ENCODE peak calls at places on chromosomes 11 and 22, in six cellular contexts. One of them, this sample, is unnamed.
A peak's percentile ranks its signal among the peaks of the same experiment; 100 is the strongest.

GRCh38 chr22:44473166-44473565 is 24.9 kb downstream of the RTL6 start:
- DNase-seq in CD8-positive, alpha-beta T cell: no peak
- DNase-seq in left lung: no peak
- DNase-seq in activated T-cell treated with anti-CD3 and anti-CD28 coated beads, Interleukin-2, amount 50 U/mL, for 72 hours: no peak
- DNase-seq in NCI-H1105: no peak
- DNase-seq in stimulated activated CD4-positive, alpha-beta T cell treated with anti-CD3 and anti-CD28 coated beads, Interleukin-4, amount 100 ng/mL, for 48 hours: no peak
- DNase-seq in this sample: no peak

GRCh38 chr11:64864473-64865285 is 13.7 kb downstream of the EHD1 start:
- DNase-seq in CD8-positive, alpha-beta T cell: no peak
- DNase-seq in left lung: peak; percentile 85
- DNase-seq in activated T-cell treated with anti-CD3 and anti-CD28 coated beads, Interleukin-2, amount 50 U/mL, for 72 hours: peak; percentile 84
- DNase-seq in NCI-H1105: no peak
- DNase-seq in stimulated activated CD4-positive, alpha-beta T cell treated with anti-CD3 and anti-CD28 coated beads, Interleukin-4, amount 100 ng/mL, for 48 hours: no peak
- DNase-seq in this sample: peak; percentile 78

GRCh38 chr22:26579331-26579886 is 10.5 kb downstream of the TPST2 start:
- DNase-seq in CD8-positive, alpha-beta T cell: peak; percentile 50
- DNase-seq in left lung: peak; percentile 87
- DNase-seq in activated T-cell treated with anti-CD3 and anti-CD28 coated beads, Interleukin-2, amount 50 U/mL, for 72 hours: peak; percentile 68
- DNase-seq in NCI-H1105: no peak
- DNase-seq in stimulated activated CD4-positive, alpha-beta T cell treated with anti-CD3 and anti-CD28 coated beads, Interleukin-4, amount 100 ng/mL, for 48 hours: peak; percentile 39
- DNase-seq in this sample: peak; percentile 74

GRCh38 chr11:118911113-118911879 is 14.4 kb downstream of the BCL9L start:
- DNase-seq in CD8-positive, alpha-beta T cell: no peak
- DNase-seq in left lung: peak; percentile 79
- DNase-seq in activated T-cell treated with anti-CD3 and anti-CD28 coated beads, Interleukin-2, amount 50 U/mL, for 72 hours: no peak
- DNase-seq in NCI-H1105: no peak
- DNase-seq in stimulated activated CD4-positive, alpha-beta T cell treated with anti-CD3 and anti-CD28 coated beads, Interleukin-4, amount 100 ng/mL, for 48 hours: no peak
- DNase-seq in this sample: no peak

GRCh38 chr11:103800406-103801114 is 235.9 kb upstream of the DDI1 start:
- DNase-seq in CD8-positive, alpha-beta T cell: no peak
- DNase-seq in left lung: no peak
- DNase-seq in activated T-cell treated with anti-CD3 and anti-CD28 coated beads, Interleukin-2, amount 50 U/mL, for 72 hours: no peak
- DNase-seq in NCI-H1105: no peak
- DNase-seq in stimulated activated CD4-positive, alpha-beta T cell treated with anti-CD3 and anti-CD28 coated beads, Interleukin-4, amount 100 ng/mL, for 48 hours: no peak
- DNase-seq in this sample: no peak

GRCh38 chr11:83033972-83034672 is 37.6 kb downstream of the RAB30 start:
- DNase-seq in CD8-positive, alpha-beta T cell: no peak
- DNase-seq in left lung: no peak
- DNase-seq in activated T-cell treated with anti-CD3 and anti-CD28 coated beads, Interleukin-2, amount 50 U/mL, for 72 hours: no peak
- DNase-seq in NCI-H1105: peak; percentile 44
- DNase-seq in stimulated activated CD4-positive, alpha-beta T cell treated with anti-CD3 and anti-CD28 coated beads, Interleukin-4, amount 100 ng/mL, for 48 hours: no peak
- DNase-seq in this sample: no peak

GRCh38 chr11:72641522-72641899 is 32.7 kb downstream of the PDE2A start:
- DNase-seq in CD8-positive, alpha-beta T cell: no peak
- DNase-seq in left lung: no peak
- DNase-seq in activated T-cell treated with anti-CD3 and anti-CD28 coated beads, Interleukin-2, amount 50 U/mL, for 72 hours: no peak
- DNase-seq in NCI-H1105: no peak
- DNase-seq in stimulated activated CD4-positive, alpha-beta T cell treated with anti-CD3 and anti-CD28 coated beads, Interleukin-4, amount 100 ng/mL, for 48 hours: no peak
- DNase-seq in this sample: no peak

GRCh38 chr22:41998361-41999261 is at the start of gene WBP2NL:
- DNase-seq in CD8-positive, alpha-beta T cell: peak; percentile 84
- DNase-seq in left lung: peak; percentile 95
- DNase-seq in activated T-cell treated with anti-CD3 and anti-CD28 coated beads, Interleukin-2, amount 50 U/mL, for 72 hours: peak; percentile 90
- DNase-seq in NCI-H1105: peak; percentile 2
- DNase-seq in stimulated activated CD4-positive, alpha-beta T cell treated with anti-CD3 and anti-CD28 coated beads, Interleukin-4, amount 100 ng/mL, for 48 hours: peak; percentile 81
- DNase-seq in this sample: peak; percentile 97

GRCh38 chr11:64340671-64341335 is 799 bp downstream of the CCDC88B start:
- DNase-seq in CD8-positive, alpha-beta T cell: peak; percentile 71
- DNase-seq in left lung: peak; percentile 94
- DNase-seq in activated T-cell treated with anti-CD3 and anti-CD28 coated beads, Interleukin-2, amount 50 U/mL, for 72 hours: peak; percentile 87
- DNase-seq in NCI-H1105: no peak
- DNase-seq in stimulated activated CD4-positive, alpha-beta T cell treated with anti-CD3 and anti-CD28 coated beads, Interleukin-4, amount 100 ng/mL, for 48 hours: peak; percentile 88
- DNase-seq in this sample: peak; percentile 90

GRCh38 chr11:47392546-47393162 is 14.3 kb upstream of the SPI1 start:
- DNase-seq in CD8-positive, alpha-beta T cell: no peak
- DNase-seq in left lung: no peak
- DNase-seq in activated T-cell treated with anti-CD3 and anti-CD28 coated beads, Interleukin-2, amount 50 U/mL, for 72 hours: no peak
- DNase-seq in NCI-H1105: no peak
- DNase-seq in stimulated activated CD4-positive, alpha-beta T cell treated with anti-CD3 and anti-CD28 coated beads, Interleukin-4, amount 100 ng/mL, for 48 hours: no peak
- DNase-seq in this sample: no peak

GRCh38 chr11:110076388-110076965 is 16.7 kb upstream of the ZC3H12C start:
- DNase-seq in CD8-positive, alpha-beta T cell: no peak
- DNase-seq in left lung: no peak
- DNase-seq in activated T-cell treated with anti-CD3 and anti-CD28 coated beads, Interleukin-2, amount 50 U/mL, for 72 hours: no peak
- DNase-seq in NCI-H1105: no peak
- DNase-seq in stimulated activated CD4-positive, alpha-beta T cell treated with anti-CD3 and anti-CD28 coated beads, Interleukin-4, amount 100 ng/mL, for 48 hours: no peak
- DNase-seq in this sample: no peak

GRCh38 chr11:110501428-110501827 is 71.7 kb downstream of the FDX1 start:
- DNase-seq in CD8-positive, alpha-beta T cell: no peak
- DNase-seq in left lung: no peak
- DNase-seq in activated T-cell treated with anti-CD3 and anti-CD28 coated beads, Interleukin-2, amount 50 U/mL, for 72 hours: no peak
- DNase-seq in NCI-H1105: no peak
- DNase-seq in stimulated activated CD4-positive, alpha-beta T cell treated with anti-CD3 and anti-CD28 coated beads, Interleukin-4, amount 100 ng/mL, for 48 hours: no peak
- DNase-seq in this sample: no peak

GRCh38 chr11:762421-763072 is 14.7 kb downstream of the GATD1 start:
- DNase-seq in CD8-positive, alpha-beta T cell: no peak
- DNase-seq in left lung: peak; percentile 82
- DNase-seq in activated T-cell treated with anti-CD3 and anti-CD28 coated beads, Interleukin-2, amount 50 U/mL, for 72 hours: no peak
- DNase-seq in NCI-H1105: no peak
- DNase-seq in stimulated activated CD4-positive, alpha-beta T cell treated with anti-CD3 and anti-CD28 coated beads, Interleukin-4, amount 100 ng/mL, for 48 hours: no peak
- DNase-seq in this sample: no peak

GRCh38 chr22:27994481-27995331 is 75.7 kb upstream of the PITPNB start:
- DNase-seq in CD8-positive, alpha-beta T cell: no peak
- DNase-seq in left lung: peak; percentile 48
- DNase-seq in activated T-cell treated with anti-CD3 and anti-CD28 coated beads, Interleukin-2, amount 50 U/mL, for 72 hours: no peak
- DNase-seq in NCI-H1105: no peak
- DNase-seq in stimulated activated CD4-positive, alpha-beta T cell treated with anti-CD3 and anti-CD28 coated beads, Interleukin-4, amount 100 ng/mL, for 48 hours: no peak
- DNase-seq in this sample: no peak

GRCh38 chr11:77752518-77752917 is 68.0 kb downstream of the RSF1 start:
- DNase-seq in CD8-positive, alpha-beta T cell: no peak
- DNase-seq in left lung: no peak
- DNase-seq in activated T-cell treated with anti-CD3 and anti-CD28 coated beads, Interleukin-2, amount 50 U/mL, for 72 hours: no peak
- DNase-seq in NCI-H1105: no peak
- DNase-seq in stimulated activated CD4-positive, alpha-beta T cell treated with anti-CD3 and anti-CD28 coated beads, Interleukin-4, amount 100 ng/mL, for 48 hours: no peak
- DNase-seq in this sample: no peak